ENCODE peak calls at places on chromosomes 2 and 18, in six cellular contexts. U, J, R, D, S and Q are unnamed samples.

GRCh38 chr2:225137971-225138370 is 95.7 kb upstream of the DOCK10 start:
- DNase-seq in J (no peak), S (no peak), R (no peak), U (no peak), D (no peak), Q (peak)

GRCh38 chr2:230018153-230018552 is 50.6 kb downstream of the SLC16A14 start:
- DNase-seq in S (no peak), D (peak), U (no peak), R (no peak), J (no peak), Q (peak)

GRCh38 chr2:106158871-106159270 is 35.2 kb downstream of the UXS1 start:
- DNase-seq in R (no peak), S (no peak), U (no peak), J (no peak), D (no peak), Q (no peak)

GRCh38 chr2:173652731-173653426 is 298.2 kb downstream of the CDCA7 start:
- DNase-seq in D (peak), S (no peak), J (no peak), R (peak), U (no peak), Q (peak)

GRCh38 chr2:96103906-96104861 is 12.2 kb downstream of the ADRA2B start:
- DNase-seq in U (peak), J (peak), D (no peak), R (no peak), S (peak), Q (no peak)

GRCh38 chr2:7835693-7836680 is 845.9 kb upstream of the ID2 start:
- DNase-seq in U (no peak), S (no peak), R (no peak), J (no peak), D (no peak), Q (no peak)

GRCh38 chr2:150705767-150706166 is 218.3 kb upstream of the RND3 start:
- DNase-seq in R (no peak), J (no peak), D (no peak), U (no peak), S (no peak), Q (no peak)

GRCh38 chr2:240138275-240138984 is 2.0 kb downstream of the OTOS start:
- DNase-seq in U (no peak), S (peak), D (no peak), J (peak), R (no peak), Q (peak)

GRCh38 chr18:13501896-13502295 is 224.5 kb downstream of the FAM210A start:
- DNase-seq in J (no peak), U (peak), D (no peak), R (peak), S (no peak), Q (no peak)

GRCh38 chr2:40034198-40034597 is 255.1 kb upstream of the THUMPD2 start:
- DNase-seq in D (peak), U (no peak), J (no peak), S (no peak), R (no peak), Q (peak)

GRCh38 chr2:179974743-179975142 is 32.4 kb downstream of the CWC22 start:
- DNase-seq in D (no peak), U (no peak), R (no peak), S (no peak), J (no peak), Q (no peak)

GRCh38 chr2:83378921-83379320 is 1080.2 kb downstream of the SUCLG1 start:
- DNase-seq in J (no peak), S (no peak), D (no peak), U (no peak), R (no peak), Q (no peak)

GRCh38 chr2:68230246-68231060 is 21.9 kb downstream of the PPP3R1 start:
- DNase-seq in U (no peak), R (no peak), D (no peak), S (no peak), J (no peak), Q (peak)

GRCh38 chr2:165793779-165794519 is at the start of gene GALNT3:
- DNase-seq in J (no peak), U (peak), S (peak), R (no peak), D (no peak), Q (no peak)

GRCh38 chr18:41655074-41655473 is 300.0 kb upstream of the PIK3C3 start:
- DNase-seq in R (no peak), J (no peak), U (no peak), S (no peak), D (no peak), Q (no peak)

GRCh38 chr2:98487806-98488189 is 43.1 kb downstream of the INPP4A start:
- DNase-seq in D (no peak), J (no peak), R (no peak), S (peak), U (peak), Q (no peak)

GRCh38 chr2:61620244-61621159 is 82.3 kb upstream of the XPO1 start:
- DNase-seq in S (no peak), R (peak), J (peak), D (peak), U (no peak), Q (peak)

GRCh38 chr18:27860701-27861107 is 316.2 kb downstream of the CDH2 start:
- DNase-seq in D (no peak), U (no peak), J (no peak), R (peak), S (no peak), Q (peak)

GRCh38 chr2:137964066-137964858 is at the start of gene HNMT:
- DNase-seq in D (no peak), S (peak), R (no peak), J (peak), U (peak), Q (peak)

DNA sequence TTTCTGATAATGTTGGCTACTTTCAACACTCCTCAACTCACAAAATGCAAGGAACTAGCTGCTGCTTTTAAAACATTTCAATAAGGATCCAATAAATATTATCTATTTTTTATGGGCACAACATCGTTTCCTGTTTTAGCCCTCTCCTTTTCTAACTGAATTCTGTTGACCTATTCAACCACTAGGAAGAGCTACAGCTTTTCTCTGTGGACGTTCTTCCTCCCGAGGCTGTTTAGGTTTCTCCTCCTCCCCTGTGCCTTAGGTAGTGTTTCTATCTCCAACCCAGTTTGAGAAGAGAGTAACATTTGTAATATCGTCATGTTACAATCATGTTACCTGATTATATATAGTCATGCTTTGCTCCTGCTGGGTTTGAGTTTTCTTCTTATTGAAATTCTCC is 91.3 kb upstream of the ITGB6 start:
- DNase-seq in U (no peak), S (no peak), R (no peak), J (no peak), D (no peak), Q (peak)
- TF ChIP-seq CTCF in U (no peak), S (no peak), R (no peak), J (no peak), D (no peak), Q (peak)

DNA sequence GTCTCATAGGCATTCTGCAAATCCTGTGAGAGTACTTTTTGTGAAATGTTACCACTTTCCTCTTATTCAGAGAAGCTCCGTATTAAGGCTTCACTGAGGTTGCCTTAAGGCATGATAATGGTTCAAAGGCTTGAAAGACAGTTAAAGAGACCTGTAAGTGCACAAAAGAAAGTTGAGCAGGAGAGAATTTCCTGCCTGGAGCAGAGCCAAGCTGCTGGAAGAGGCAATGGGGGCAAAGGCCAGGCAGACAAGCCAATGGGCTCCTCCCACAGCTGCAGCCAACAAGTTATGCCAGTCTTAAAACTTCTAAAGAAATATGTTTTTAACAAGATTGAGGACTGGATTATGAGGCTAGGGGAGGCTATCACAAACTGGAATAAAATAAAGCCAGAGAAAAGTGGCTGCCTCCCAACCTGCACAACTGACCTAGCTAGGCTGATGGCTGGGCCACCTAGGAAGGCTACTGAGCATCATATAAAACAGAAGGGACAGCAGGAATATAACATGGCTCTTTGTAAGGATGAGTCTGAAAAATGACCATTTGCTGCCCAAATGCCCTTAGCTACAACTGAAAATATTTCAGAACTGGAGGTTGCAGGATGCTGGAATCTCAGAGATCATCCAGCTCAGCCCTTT is 2.1 kb downstream of the IL1B start:
- DNase-seq in R (no peak), S (no peak), D (no peak), J (no peak), U (no peak), Q (peak)
- H3K4me3 ChIP-seq in R (no peak), S (no peak), D (no peak), J (no peak), U (no peak), Q (peak)

DNA sequence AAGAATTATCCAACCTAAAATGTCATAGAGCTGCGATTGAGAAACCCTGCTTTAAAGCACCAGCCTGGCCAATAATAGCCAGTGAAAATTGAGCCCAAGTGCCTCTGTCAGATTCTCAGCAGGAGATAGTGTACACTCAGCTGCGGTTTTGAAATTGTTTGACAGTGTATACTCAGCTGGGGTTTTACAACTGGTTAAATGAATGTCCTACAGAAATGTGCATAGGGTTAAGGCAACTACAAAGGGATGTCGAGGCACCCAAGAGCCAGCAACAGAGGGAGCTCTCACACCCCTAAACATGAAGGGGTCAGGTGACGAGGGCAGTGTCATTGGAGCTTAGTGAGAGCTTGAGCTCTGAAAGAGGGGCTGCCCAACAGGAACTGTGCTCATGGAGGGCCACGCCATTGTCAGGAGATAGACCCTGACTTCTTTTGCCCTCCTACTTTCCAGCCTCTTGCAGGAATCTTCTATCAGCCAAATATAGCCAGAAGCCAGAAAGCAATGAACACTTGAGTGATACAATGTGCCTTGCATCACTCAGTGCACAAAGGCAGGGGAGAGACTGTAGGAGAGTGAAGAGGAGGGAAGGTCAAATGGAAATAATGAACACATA is 15.1 kb downstream of the ACTG2 start:
- DNase-seq in R (no peak), U (peak), J (no peak), S (no peak), D (no peak), Q (peak)
- TF ChIP-seq CTCF in R (no peak), U (no peak), J (no peak), S (no peak), D (peak), Q (peak)

DNA sequence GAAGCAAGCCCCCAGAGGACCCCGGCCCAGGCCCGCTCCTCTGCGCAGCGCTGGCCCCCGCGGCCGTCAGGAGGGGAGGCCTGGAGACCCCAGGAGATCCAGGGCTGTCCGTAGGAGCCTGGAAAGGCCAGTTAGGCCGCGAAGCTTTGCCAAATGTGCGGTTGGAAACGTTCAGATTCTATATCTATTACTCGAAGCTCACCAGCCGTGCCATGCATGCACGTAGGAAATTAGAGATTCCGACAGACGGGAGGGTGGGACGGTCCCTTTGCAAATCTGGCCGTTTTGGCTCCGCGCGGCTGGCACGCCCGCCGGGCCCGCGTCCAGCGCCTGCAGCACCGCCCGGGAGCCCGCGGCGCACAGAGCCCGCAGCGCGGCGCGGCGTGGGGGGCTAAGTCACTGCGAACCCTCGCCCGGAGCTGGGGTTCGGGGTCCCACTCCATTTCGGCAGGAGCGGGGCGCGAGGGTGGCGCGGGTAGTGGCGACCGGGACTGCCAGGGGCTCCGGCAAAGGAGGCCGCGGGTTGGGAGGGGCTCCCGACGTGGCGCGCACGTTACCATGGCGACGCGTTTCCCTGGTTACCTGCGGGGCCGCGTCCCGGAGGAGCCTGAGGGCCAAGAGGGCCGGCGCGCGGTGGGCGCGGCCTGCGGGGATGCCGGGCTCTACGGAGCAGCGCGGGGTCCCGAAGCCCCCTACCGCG is 488.6 kb upstream of the SMIM21 start:
- DNase-seq in J (no peak), R (no peak), U (no peak), S (peak), D (no peak), Q (no peak)
- H3K4me3 ChIP-seq in J (peak), R (peak), U (peak), S (no peak), D (no peak), Q (no peak)

DNA sequence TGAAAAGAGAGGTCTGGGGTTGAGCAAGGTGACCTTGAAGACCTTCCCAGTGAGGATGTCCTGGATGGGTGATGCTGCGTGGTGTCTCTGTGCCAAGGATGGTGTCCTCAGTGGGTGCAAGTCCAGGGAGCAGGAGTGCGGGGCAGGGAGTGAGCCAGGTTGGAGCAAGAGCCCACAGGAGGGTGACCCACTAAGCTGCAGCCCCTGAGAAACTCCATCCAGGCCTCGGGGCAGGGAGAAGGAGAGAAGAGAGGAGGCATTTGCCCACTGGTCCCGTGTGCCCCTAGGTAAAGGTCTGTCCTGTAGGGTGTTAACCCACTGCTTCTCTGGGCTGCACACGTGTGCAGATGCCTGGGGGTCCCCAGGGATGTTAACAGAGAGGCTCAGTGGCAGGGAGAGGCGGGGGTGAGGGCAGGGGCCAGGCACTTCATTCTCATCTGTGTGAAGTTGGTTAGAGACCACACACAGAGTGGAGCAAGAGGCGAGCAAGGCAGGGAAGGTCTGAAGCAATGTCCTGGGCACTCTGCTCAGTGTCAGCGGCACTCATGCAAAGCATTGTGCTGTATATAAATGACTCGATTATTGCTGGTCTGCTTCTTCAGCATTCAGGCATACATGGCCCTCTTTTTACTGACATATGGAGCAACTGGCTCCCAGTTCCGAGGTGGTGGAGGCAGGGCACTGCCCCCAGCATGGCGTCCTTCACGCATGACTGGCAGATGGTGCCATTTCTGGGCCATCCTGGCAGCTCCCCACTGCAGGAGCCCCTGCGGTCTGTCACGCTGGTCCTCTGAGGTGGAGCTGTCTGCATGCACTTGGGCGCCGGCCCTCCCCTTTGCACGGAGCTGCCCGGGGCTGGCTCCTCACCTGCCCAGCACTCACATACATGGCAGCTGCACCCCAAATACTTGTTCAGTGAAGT is 117.2 kb upstream of the HS6ST1 start:
- DNase-seq in J (peak), D (no peak), R (no peak), S (peak), U (peak), Q (no peak)
- TF ChIP-seq CTCF in J (no peak), D (no peak), R (no peak), S (no peak), U (no peak), Q (no peak)

DNA sequence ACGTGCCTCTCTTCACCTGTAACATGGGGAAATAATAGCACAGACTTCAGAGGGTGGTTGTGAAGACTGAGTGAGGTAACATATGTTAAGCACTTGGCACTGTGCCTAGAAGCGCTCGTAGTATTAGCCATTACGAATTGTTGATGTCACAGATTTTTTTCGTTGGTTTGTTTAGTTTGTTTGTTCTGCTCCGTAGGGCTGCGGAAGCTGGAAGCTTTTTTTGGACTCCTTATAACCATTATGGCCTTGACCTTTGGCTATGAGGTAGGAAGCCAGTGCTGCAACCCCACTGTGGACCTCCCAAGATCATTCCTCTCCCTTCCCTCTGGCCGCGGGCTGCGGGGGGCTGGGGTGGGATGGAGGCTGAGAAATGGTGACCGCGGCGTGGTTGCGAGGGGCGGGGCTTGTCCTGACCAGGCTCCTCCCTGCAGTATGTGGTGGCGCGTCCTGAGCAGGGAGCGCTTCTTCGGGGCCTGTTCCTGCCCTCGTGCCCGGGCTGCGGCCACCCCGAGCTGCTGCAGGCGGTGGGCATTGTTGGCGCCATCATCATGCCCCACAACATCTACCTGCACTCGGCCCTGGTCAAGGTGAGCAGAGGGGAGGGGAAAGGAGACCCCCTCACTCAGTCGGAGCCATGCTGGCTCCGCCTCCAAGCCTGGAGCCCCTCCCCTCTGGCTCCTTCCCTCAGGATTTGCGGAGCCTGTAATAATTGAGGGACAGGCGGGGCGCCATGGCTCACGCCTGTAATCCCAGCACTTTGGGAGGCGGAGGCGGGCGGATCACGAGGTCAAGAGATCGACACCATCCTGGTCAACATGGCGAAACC is 5.5 kb downstream of the SLC11A1 start:
- DNase-seq in S (peak), R (no peak), J (no peak), D (peak), U (peak), Q (peak)
- H3K4me3 ChIP-seq in S (peak), R (peak), J (peak), D (peak), U (peak), Q (peak)

DNA sequence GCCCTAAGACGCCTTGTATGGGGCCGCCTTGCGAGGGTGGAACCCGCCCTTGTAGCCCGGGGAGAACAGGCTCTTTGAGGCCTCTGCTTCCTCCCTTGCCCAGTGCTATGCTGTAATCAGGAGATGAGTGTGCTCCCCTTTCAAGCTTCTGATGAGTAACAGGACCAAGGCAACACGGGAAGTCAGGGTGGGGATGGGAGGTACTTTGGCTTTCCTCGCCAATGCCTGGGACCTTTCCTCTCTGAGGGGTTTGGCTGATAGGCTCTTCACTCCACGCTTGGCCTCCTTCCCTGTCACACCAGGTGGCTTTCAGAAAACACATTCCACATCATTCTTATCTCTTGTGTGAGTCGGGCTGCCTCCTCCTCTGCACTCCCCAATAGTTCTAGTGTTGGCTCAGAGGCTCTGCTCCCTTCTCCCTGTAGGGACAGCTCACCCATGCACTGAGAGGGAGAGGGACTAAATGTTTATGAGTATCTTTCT is 223.7 kb upstream of the TRIB2 start:
- DNase-seq in S (peak), D (peak), R (peak), J (no peak), U (no peak), Q (peak)
- TF ChIP-seq CTCF in S (no peak), D (no peak), R (no peak), J (no peak), U (no peak), Q (peak)

GRCh38 chr18:9802175-9802747 is 83.5 kb upstream of the TXNDC2 start:
- DNase-seq in J (no peak), U (no peak), D (no peak), S (no peak), R (no peak), Q (no peak)

GRCh38 chr18:9804517-9805104 is 81.2 kb upstream of the TXNDC2 start:
- DNase-seq in S (no peak), D (no peak), J (no peak), U (no peak), R (no peak), Q (no peak)

GRCh38 chr18:9802774-9803697 is 82.7 kb upstream of the TXNDC2 start:
- DNase-seq in U (no peak), J (no peak), D (no peak), R (no peak), S (no peak), Q (peak)

GRCh38 chr18:9806905-9807304 is 78.9 kb upstream of the TXNDC2 start:
- DNase-seq in D (no peak), J (no peak), U (no peak), S (no peak), R (no peak), Q (no peak)

GRCh38 chr18:9803698-9804516 is 81.9 kb upstream of the TXNDC2 start:
- DNase-seq in D (no peak), U (peak), S (no peak), J (no peak), R (no peak), Q (no peak)
- H3K4me3 ChIP-seq in D (no peak), U (no peak), S (no peak), J (no peak), R (no peak), Q (no peak)